ENCODE peak calls at places on chromosomes 4 and X, in five cellular contexts. O is mesothelial cell of epicardium, F is cardiac fibroblast, J is pancreas, K is GM12865. W is an unnamed sample.

GRCh38 chrX:129553619-129554288 is 13.7 kb downstream of the OCRL start:
- DNase-seq in O (no peak), F (no peak), J (no peak), K (peak), W (peak)

GRCh38 chrX:38216642-38217041 is 4.0 kb downstream of the SRPX start:
- DNase-seq in O (no peak), F (no peak), J (no peak), K (peak), W (no peak)

GRCh38 chrX:21996872-21997271 is 35.3 kb upstream of the PHEX start:
- DNase-seq in O (no peak), F (peak), J (no peak), K (no peak), W (no peak)

GRCh38 chr4:81071013-81071412 is 40.5 kb downstream of the BMP3 start:
- DNase-seq in O (no peak), F (no peak), J (no peak), K (no peak), W (no peak)

GRCh38 chrX:43961699-43962098 is 11.5 kb downstream of the NDP start:
- DNase-seq in O (no peak), F (peak), J (no peak), K (no peak), W (no peak)

GRCh38 chr4:125826801-125827200 is 512.0 kb downstream of the FAT4 start:
- DNase-seq in O (no peak), F (peak), J (no peak), K (no peak), W (no peak)

GRCh38 chr4:14196141-14196540 is 568.6 kb upstream of the BOD1L1 start:
- DNase-seq in O (peak), F (peak), J (peak), K (peak), W (no peak)

GRCh38 chrX:13829995-13830394 is 13.1 kb upstream of the GPM6B start:
- DNase-seq in O (no peak), F (no peak), J (no peak), K (peak), W (no peak)

GRCh38 chrX:115719171-115719570 is 158.2 kb downstream of the PLS3 start:
- DNase-seq in O (no peak), F (no peak), J (no peak), K (no peak), W (no peak)

GRCh38 chrX:2638279-2638678 is 52.8 kb upstream of the CD99 start:
- DNase-seq in O (no peak), F (no peak), J (no peak), K (no peak), W (no peak)

GRCh38 chr4:99653921-99654890 is 3.4 kb downstream of the C4orf54 start:
- DNase-seq in O (no peak), F (no peak), J (no peak), K (peak), W (no peak)

GRCh38 chr4:88297131-88297530 is 12.8 kb upstream of the PPM1K start:
- DNase-seq in O (no peak), F (no peak), J (no peak), K (no peak), W (no peak)

GRCh38 chr4:10582059-10582686 is 102.4 kb downstream of the CLNK start:
- DNase-seq in O (no peak), F (peak), J (no peak), K (peak), W (no peak)

GRCh38 chr4:48346594-48346993 is 5.3 kb downstream of the SLAIN2 start:
- DNase-seq in O (no peak), F (peak), J (no peak), K (no peak), W (no peak)

GRCh38 chr4:155787113-155787710 is 28.4 kb downstream of the GUCY1B1 start:
- DNase-seq in O (no peak), F (peak), J (no peak), K (peak), W (peak)

GRCh38 chr4:22897520-22898108 is 204.9 kb downstream of the GBA3 start:
- DNase-seq in O (no peak), F (peak), J (peak), K (peak), W (peak)

GRCh38 chr4:27398911-27399310 is 538.3 kb downstream of the STIM2 start:
- DNase-seq in O (no peak), F (peak), J (no peak), K (no peak), W (no peak)

GRCh38 chr4:166673911-166674310 is 560.4 kb downstream of the SPOCK3 start:
- DNase-seq in O (no peak), F (no peak), J (no peak), K (no peak), W (no peak)

GRCh38 chrX:119488749-119489148 is 20.5 kb downstream of the SLC25A5 start:
- DNase-seq in O (no peak), F (peak), J (peak), K (peak), W (peak)

GRCh38 chr4:84051728-84052127 is 447.4 kb downstream of the NKX6-1 start:
- DNase-seq in O (no peak), F (no peak), J (no peak), K (no peak), W (no peak)

GRCh38 chr4:6893449-6894085 is 16.1 kb upstream of the TBC1D14 start:
- DNase-seq in O (no peak), F (no peak), J (no peak), K (no peak), W (no peak)

GRCh38 chrX:100682939-100683338 is 38.9 kb downstream of the SRPX2 start:
- DNase-seq in O (no peak), F (no peak), J (no peak), K (no peak), W (no peak)

GRCh38 chr4:10336471-10336870 is 120.8 kb downstream of the ZNF518B start:
- DNase-seq in O (no peak), F (peak), J (no peak), K (no peak), W (no peak)

DNA sequence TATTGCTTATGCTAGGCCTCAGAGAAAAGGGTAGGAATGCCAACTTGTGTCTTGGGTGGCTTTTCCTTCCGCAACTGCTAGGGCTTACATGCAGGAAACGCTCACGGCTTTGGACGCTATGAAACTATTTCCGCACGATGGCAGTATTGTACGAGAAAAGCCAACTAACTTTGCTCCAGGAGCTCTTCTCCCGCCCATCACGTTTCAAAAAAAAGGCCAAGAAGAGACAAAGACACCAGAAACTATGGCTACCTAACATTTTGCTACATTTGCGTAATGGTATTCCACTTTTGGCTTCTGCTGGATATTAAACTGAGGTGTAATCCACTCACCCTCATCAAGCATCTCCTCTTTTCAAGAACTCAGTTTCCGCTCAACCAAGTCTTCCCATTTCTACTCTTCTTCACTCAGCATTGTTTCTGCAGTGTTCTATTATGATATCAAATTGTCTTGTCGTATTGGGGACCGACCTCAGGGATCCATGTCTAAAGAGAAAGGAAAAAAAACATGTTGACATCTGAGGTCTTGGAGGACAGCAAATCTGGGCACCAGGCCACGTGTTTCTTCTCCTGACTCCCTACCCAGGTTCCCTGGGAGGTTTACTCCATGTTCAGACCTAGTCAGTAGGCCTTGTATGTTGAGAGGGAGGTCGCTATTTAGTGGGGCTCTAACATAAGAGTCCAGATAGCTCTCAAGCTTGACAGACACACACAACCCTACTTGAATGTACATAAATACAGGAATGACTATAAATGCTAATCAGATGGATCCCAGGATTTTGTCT is 239.4 kb upstream of the STK26 start:
- DNase-seq in O (no peak), F (no peak), J (peak), K (peak), W (no peak)
- TF ChIP-seq CTCF in O (no peak), F (no peak), J (no peak), K (no peak), W (no peak)

GRCh38 chr4:107931775-107932321 is 499 bp downstream of the CYP2U1 start:
- DNase-seq in O (no peak), F (no peak), J (peak), K (peak), W (no peak)

GRCh38 chr4:107937040-107937439 is 5.7 kb downstream of the CYP2U1 start:
- DNase-seq in O (no peak), F (no peak), J (no peak), K (no peak), W (peak)

GRCh38 chr4:107935246-107935645 is 3.9 kb downstream of the CYP2U1 start:
- DNase-seq in O (no peak), F (no peak), J (no peak), K (no peak), W (no peak)

DNA sequence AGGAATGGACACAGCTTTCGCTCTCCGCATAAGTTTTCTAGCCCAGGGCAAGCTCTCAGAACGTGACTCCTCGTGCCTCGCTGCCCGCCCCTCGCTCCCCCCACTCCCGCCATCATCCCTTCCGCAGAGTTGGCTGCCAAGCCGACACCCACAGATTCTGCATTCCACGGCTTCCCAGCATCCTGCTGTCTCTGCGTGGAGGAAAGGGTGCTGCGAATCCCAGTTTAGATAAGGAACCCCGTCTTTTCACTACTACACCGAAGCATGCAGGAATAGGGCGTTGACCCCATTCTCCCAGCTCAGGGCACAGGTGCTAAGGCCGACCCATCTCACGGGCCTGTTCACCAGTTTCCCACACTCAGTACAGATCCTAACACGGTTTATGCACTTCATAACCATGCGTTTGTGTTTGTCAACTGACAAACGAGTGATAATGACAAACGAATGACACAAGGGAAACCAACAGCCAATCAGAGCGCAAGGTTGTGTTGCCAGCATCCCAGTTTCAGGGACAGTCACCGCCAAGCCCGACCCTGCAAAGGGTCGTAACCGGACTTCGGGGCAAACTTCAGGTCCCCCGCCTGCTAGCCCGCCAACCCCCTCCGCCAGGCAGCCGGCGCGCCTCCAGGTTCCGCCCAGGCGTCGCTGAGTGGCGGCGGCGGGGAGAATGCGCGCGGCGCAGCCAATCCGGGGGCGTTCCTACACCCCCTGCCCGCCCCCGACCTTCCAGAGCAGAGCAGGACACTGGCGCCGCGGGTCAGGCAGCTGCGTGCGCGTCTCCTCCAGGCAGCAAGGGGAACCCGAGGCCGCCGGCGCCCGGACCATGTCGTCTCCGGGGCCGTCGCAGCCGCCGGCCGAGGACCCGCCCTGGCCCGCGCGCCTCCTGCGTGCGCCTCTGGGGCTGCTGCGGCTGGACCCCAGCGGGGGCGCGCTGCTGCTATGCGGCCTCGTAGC is at the start of gene CYP2U1:
- DNase-seq in O (peak), F (peak), J (peak), K (peak), W (peak)
- TF ChIP-seq CTCF in O (no peak), F (no peak), J (no peak), K (no peak), W (no peak)

GRCh38 chr4:1318488-1319213 is 28.4 kb upstream of the UVSSA start:
- DNase-seq in O (peak), F (no peak), J (peak), K (no peak), W (no peak)
- TF ChIP-seq CTCF in O (peak), F (peak), J (no peak), K (peak), W (no peak)

GRCh38 chrX:26922278-26922677 is 540.9 kb downstream of the PPP4R3C start:
- DNase-seq in O (no peak), F (peak), J (no peak), K (no peak), W (no peak)

GRCh38 chrX:26914232-26914631 is 548.9 kb downstream of the PPP4R3C start:
- DNase-seq in O (no peak), F (peak), J (no peak), K (no peak), W (no peak)

GRCh38 chrX:26915064-26915463 is 548.1 kb downstream of the PPP4R3C start:
- DNase-seq in O (no peak), F (peak), J (no peak), K (no peak), W (no peak)

GRCh38 chrX:26918633-26919032 is 544.5 kb downstream of the PPP4R3C start:
- DNase-seq in O (no peak), F (peak), J (no peak), K (peak), W (no peak)
- TF ChIP-seq CTCF in O (no peak), F (peak), J (peak), K (peak), W (peak)

GRCh38 chrX:23907106-23907495 is 637 bp downstream of the APOO start:
- DNase-seq in O (no peak), F (no peak), J (no peak), K (peak), W (no peak)

GRCh38 chrX:23911436-23911835 is 3.6 kb downstream of the CXorf58 start:
- DNase-seq in O (no peak), F (no peak), J (no peak), K (no peak), W (no peak)

GRCh38 chrX:23904096-23904495 is 3.6 kb downstream of the APOO start:
- DNase-seq in O (no peak), F (peak), J (no peak), K (peak), W (no peak)

GRCh38 chrX:23907496-23908218 is at the start of the genes APOO and CXorf58:
- DNase-seq in O (peak), F (peak), J (peak), K (peak), W (peak)

GRCh38 chrX:23908219-23909003 is 605 bp downstream of the CXorf58 start:
- DNase-seq in O (no peak), F (no peak), J (no peak), K (peak), W (no peak)
- TF ChIP-seq CTCF in O (peak), F (peak), J (no peak), K (peak), W (no peak)

W was measured in GM10248.